ENCODE peak calls at places on chromosome 20, in five cellular contexts. I is activated CD4-positive, alpha-beta T cell treated with anti-CD3 and anti-CD28 coated beads for 24 hours; J is GDM1; Z is ELF-1; R is naive thymus-derived CD8-positive, alpha-beta T cell. V is an unnamed sample.

GRCh38 chr20:54727490-54727889 is 252.1 kb downstream of the DOK5 start:
- DNase-seq in I (no peak), J (no peak), Z (no peak), R (no peak), V (no peak)

GRCh38 chr20:13515796-13516533 is 122.8 kb downstream of the TASP1 start:
- DNase-seq in I (no peak), J (no peak), Z (no peak), R (no peak), V (no peak)

GRCh38 chr20:62020935-62021701 is 44.6 kb downstream of the TAF4 start:
- DNase-seq in I (no peak), J (no peak), Z (peak), R (no peak), V (no peak)

GRCh38 chr20:54084727-54085368 is 14.5 kb upstream of the BCAS1 start:
- DNase-seq in I (no peak), J (no peak), Z (no peak), R (no peak), V (no peak)

GRCh38 chr20:5148581-5148980 is 21.8 kb downstream of the CDS2 start:
- DNase-seq in I (no peak), J (no peak), Z (no peak), R (no peak), V (no peak)

GRCh38 chr20:6277661-6278060 is 154.8 kb upstream of the FERMT1 start:
- DNase-seq in I (no peak), J (no peak), Z (peak), R (no peak), V (no peak)

GRCh38 chr20:56400001-56400640 is 7.7 kb downstream of the CSTF1 start:
- DNase-seq in I (peak), J (peak), Z (peak), R (peak), V (peak)

GRCh38 chr20:4550740-4551139 is 171.0 kb upstream of the PRND start:
- DNase-seq in I (no peak), J (no peak), Z (no peak), R (no peak), V (no peak)

GRCh38 chr20:57433658-57434389 is 42.6 kb downstream of the RBM38 start:
- DNase-seq in I (no peak), J (no peak), Z (peak), R (peak), V (no peak)

GRCh38 chr20:35503841-35504460 is 25.5 kb downstream of the C20orf173 start:
- DNase-seq in I (no peak), J (no peak), Z (no peak), R (no peak), V (no peak)

GRCh38 chr20:38008233-38008944 is 24.9 kb downstream of the TTI1 start:
- DNase-seq in I (no peak), J (no peak), Z (no peak), R (no peak), V (no peak)

GRCh38 chr20:47054506-47054905 is 159.9 kb downstream of the EYA2 start:
- DNase-seq in I (no peak), J (no peak), Z (no peak), R (no peak), V (no peak)

GRCh38 chr20:34581341-34582189 is 23.0 kb downstream of the MAP1LC3A start:
- DNase-seq in I (no peak), J (peak), Z (peak), R (no peak), V (no peak)

V was measured in AML-193.